ENCODE peak calls at places on chromosomes 2 and 18, in eight cellular contexts. One of them, this sample, is unnamed.
A peak's percentile ranks its signal among the peaks of the same experiment; 100 is the strongest.

GRCh38 chr2:116719841-116720240 is 1094.7 kb upstream of the DDX18 start:
- DNase-seq in RWPE1: peak; percentile 83
- DNase-seq in AG08395: no peak
- DNase-seq in activated CD8-positive, alpha-beta T cell treated with anti-CD3 and anti-CD28 coated beads, Interleukin-2, amount 10 ng/mL, durations not matched to agents 7 days and 5 days: no peak
- DNase-seq in body of pancreas: peak; percentile 12
- DNase-seq in activated naive CD4-positive, alpha-beta T cell: no peak
- DNase-seq in fibroblast of lung: peak; percentile 67
- DNase-seq in stimulated activated CD8-positive, alpha-beta memory T cell treated with anti-CD3 and anti-CD28 coated beads, Interleukin-15, amount 100 ng/mL, for 48 hours: no peak
- DNase-seq in this sample: peak; percentile 63

GRCh38 chr2:21052044-21052443 is 8.2 kb upstream of the APOB start:
- DNase-seq in RWPE1: no peak
- DNase-seq in AG08395: no peak
- DNase-seq in activated CD8-positive, alpha-beta T cell treated with anti-CD3 and anti-CD28 coated beads, Interleukin-2, amount 10 ng/mL, durations not matched to agents 7 days and 5 days: no peak
- DNase-seq in body of pancreas: no peak
- DNase-seq in activated naive CD4-positive, alpha-beta T cell: no peak
- DNase-seq in fibroblast of lung: no peak
- DNase-seq in stimulated activated CD8-positive, alpha-beta memory T cell treated with anti-CD3 and anti-CD28 coated beads, Interleukin-15, amount 100 ng/mL, for 48 hours: no peak
- DNase-seq in this sample: no peak

GRCh38 chr2:3807853-3808252 is 104.5 kb downstream of the DCDC2C start:
- DNase-seq in RWPE1: no peak
- DNase-seq in AG08395: no peak
- DNase-seq in activated CD8-positive, alpha-beta T cell treated with anti-CD3 and anti-CD28 coated beads, Interleukin-2, amount 10 ng/mL, durations not matched to agents 7 days and 5 days: no peak
- DNase-seq in body of pancreas: no peak
- DNase-seq in activated naive CD4-positive, alpha-beta T cell: no peak
- DNase-seq in fibroblast of lung: peak; percentile 11
- DNase-seq in stimulated activated CD8-positive, alpha-beta memory T cell treated with anti-CD3 and anti-CD28 coated beads, Interleukin-15, amount 100 ng/mL, for 48 hours: no peak
- DNase-seq in this sample: no peak

GRCh38 chr2:62705859-62706720 is 577 bp downstream of the EHBP1 start:
- DNase-seq in RWPE1: peak; percentile 36
- DNase-seq in AG08395: peak; percentile 66
- DNase-seq in activated CD8-positive, alpha-beta T cell treated with anti-CD3 and anti-CD28 coated beads, Interleukin-2, amount 10 ng/mL, durations not matched to agents 7 days and 5 days: peak; percentile 24
- DNase-seq in body of pancreas: peak; percentile 69
- DNase-seq in activated naive CD4-positive, alpha-beta T cell: peak; percentile 35
- DNase-seq in fibroblast of lung: peak; percentile 35
- DNase-seq in stimulated activated CD8-positive, alpha-beta memory T cell treated with anti-CD3 and anti-CD28 coated beads, Interleukin-15, amount 100 ng/mL, for 48 hours: peak; percentile 5
- DNase-seq in this sample: no peak

GRCh38 chr2:129765326-129766158 is 213.9 kb upstream of the RAB6C start:
- DNase-seq in RWPE1: no peak
- DNase-seq in AG08395: no peak
- DNase-seq in activated CD8-positive, alpha-beta T cell treated with anti-CD3 and anti-CD28 coated beads, Interleukin-2, amount 10 ng/mL, durations not matched to agents 7 days and 5 days: no peak
- DNase-seq in body of pancreas: no peak
- DNase-seq in activated naive CD4-positive, alpha-beta T cell: no peak
- DNase-seq in fibroblast of lung: no peak
- DNase-seq in stimulated activated CD8-positive, alpha-beta memory T cell treated with anti-CD3 and anti-CD28 coated beads, Interleukin-15, amount 100 ng/mL, for 48 hours: no peak
- DNase-seq in this sample: no peak

GRCh38 chr2:241191101-241191500 is 2.6 kb downstream of the ANO7 start:
- DNase-seq in RWPE1: no peak
- DNase-seq in AG08395: no peak
- DNase-seq in activated CD8-positive, alpha-beta T cell treated with anti-CD3 and anti-CD28 coated beads, Interleukin-2, amount 10 ng/mL, durations not matched to agents 7 days and 5 days: no peak
- DNase-seq in body of pancreas: no peak
- DNase-seq in activated naive CD4-positive, alpha-beta T cell: no peak
- DNase-seq in fibroblast of lung: no peak
- DNase-seq in stimulated activated CD8-positive, alpha-beta memory T cell treated with anti-CD3 and anti-CD28 coated beads, Interleukin-15, amount 100 ng/mL, for 48 hours: no peak
- DNase-seq in this sample: no peak

GRCh38 chr2:113910967-113911678 is 21.2 kb downstream of the ACTR3 start:
- DNase-seq in RWPE1: no peak
- DNase-seq in AG08395: no peak
- DNase-seq in activated CD8-positive, alpha-beta T cell treated with anti-CD3 and anti-CD28 coated beads, Interleukin-2, amount 10 ng/mL, durations not matched to agents 7 days and 5 days: no peak
- DNase-seq in body of pancreas: no peak
- DNase-seq in activated naive CD4-positive, alpha-beta T cell: no peak
- DNase-seq in fibroblast of lung: no peak
- DNase-seq in stimulated activated CD8-positive, alpha-beta memory T cell treated with anti-CD3 and anti-CD28 coated beads, Interleukin-15, amount 100 ng/mL, for 48 hours: no peak
- DNase-seq in this sample: no peak

GRCh38 chr2:120323807-120324399 is 22.0 kb upstream of the INHBB start:
- DNase-seq in RWPE1: no peak
- DNase-seq in AG08395: no peak
- DNase-seq in activated CD8-positive, alpha-beta T cell treated with anti-CD3 and anti-CD28 coated beads, Interleukin-2, amount 10 ng/mL, durations not matched to agents 7 days and 5 days: no peak
- DNase-seq in body of pancreas: no peak
- DNase-seq in activated naive CD4-positive, alpha-beta T cell: no peak
- DNase-seq in fibroblast of lung: peak; percentile 49
- DNase-seq in stimulated activated CD8-positive, alpha-beta memory T cell treated with anti-CD3 and anti-CD28 coated beads, Interleukin-15, amount 100 ng/mL, for 48 hours: no peak
- DNase-seq in this sample: no peak

GRCh38 chr2:88443353-88443938 is 9.0 kb downstream of the FOXI3 start:
- DNase-seq in RWPE1: no peak
- DNase-seq in AG08395: no peak
- DNase-seq in activated CD8-positive, alpha-beta T cell treated with anti-CD3 and anti-CD28 coated beads, Interleukin-2, amount 10 ng/mL, durations not matched to agents 7 days and 5 days: no peak
- DNase-seq in body of pancreas: no peak
- DNase-seq in activated naive CD4-positive, alpha-beta T cell: no peak
- DNase-seq in fibroblast of lung: no peak
- DNase-seq in stimulated activated CD8-positive, alpha-beta memory T cell treated with anti-CD3 and anti-CD28 coated beads, Interleukin-15, amount 100 ng/mL, for 48 hours: no peak
- DNase-seq in this sample: no peak

GRCh38 chr2:75528221-75528977 is 32.3 kb downstream of the EVA1A start:
- DNase-seq in RWPE1: no peak
- DNase-seq in AG08395: no peak
- DNase-seq in activated CD8-positive, alpha-beta T cell treated with anti-CD3 and anti-CD28 coated beads, Interleukin-2, amount 10 ng/mL, durations not matched to agents 7 days and 5 days: no peak
- DNase-seq in body of pancreas: no peak
- DNase-seq in activated naive CD4-positive, alpha-beta T cell: no peak
- DNase-seq in fibroblast of lung: no peak
- DNase-seq in stimulated activated CD8-positive, alpha-beta memory T cell treated with anti-CD3 and anti-CD28 coated beads, Interleukin-15, amount 100 ng/mL, for 48 hours: no peak
- DNase-seq in this sample: no peak

GRCh38 chr18:49858309-49859005 is 45.1 kb upstream of the ACAA2 start:
- DNase-seq in RWPE1: peak; percentile 52
- DNase-seq in AG08395: peak; percentile 82
- DNase-seq in activated CD8-positive, alpha-beta T cell treated with anti-CD3 and anti-CD28 coated beads, Interleukin-2, amount 10 ng/mL, durations not matched to agents 7 days and 5 days: peak; percentile 71
- DNase-seq in body of pancreas: peak; percentile 79
- DNase-seq in activated naive CD4-positive, alpha-beta T cell: peak; percentile 44
- DNase-seq in fibroblast of lung: peak; percentile 62
- DNase-seq in stimulated activated CD8-positive, alpha-beta memory T cell treated with anti-CD3 and anti-CD28 coated beads, Interleukin-15, amount 100 ng/mL, for 48 hours: peak; percentile 14
- DNase-seq in this sample: peak; percentile 62

GRCh38 chr18:75405341-75405740 is 22.2 kb downstream of the SMIM21 start:
- DNase-seq in RWPE1: no peak
- DNase-seq in AG08395: peak; percentile 47
- DNase-seq in activated CD8-positive, alpha-beta T cell treated with anti-CD3 and anti-CD28 coated beads, Interleukin-2, amount 10 ng/mL, durations not matched to agents 7 days and 5 days: no peak
- DNase-seq in body of pancreas: no peak
- DNase-seq in activated naive CD4-positive, alpha-beta T cell: no peak
- DNase-seq in fibroblast of lung: peak; percentile 55
- DNase-seq in stimulated activated CD8-positive, alpha-beta memory T cell treated with anti-CD3 and anti-CD28 coated beads, Interleukin-15, amount 100 ng/mL, for 48 hours: no peak
- DNase-seq in this sample: no peak

GRCh38 chr18:77110936-77111335 is 21.6 kb downstream of the MBP start:
- DNase-seq in RWPE1: no peak
- DNase-seq in AG08395: no peak
- DNase-seq in activated CD8-positive, alpha-beta T cell treated with anti-CD3 and anti-CD28 coated beads, Interleukin-2, amount 10 ng/mL, durations not matched to agents 7 days and 5 days: no peak
- DNase-seq in body of pancreas: no peak
- DNase-seq in activated naive CD4-positive, alpha-beta T cell: no peak
- DNase-seq in fibroblast of lung: no peak
- DNase-seq in stimulated activated CD8-positive, alpha-beta memory T cell treated with anti-CD3 and anti-CD28 coated beads, Interleukin-15, amount 100 ng/mL, for 48 hours: no peak
- DNase-seq in this sample: no peak

GRCh38 chr2:50769416-50769815 is 262.5 kb downstream of the NRXN1 start:
- DNase-seq in RWPE1: no peak
- DNase-seq in AG08395: no peak
- DNase-seq in activated CD8-positive, alpha-beta T cell treated with anti-CD3 and anti-CD28 coated beads, Interleukin-2, amount 10 ng/mL, durations not matched to agents 7 days and 5 days: no peak
- DNase-seq in body of pancreas: peak; percentile 49
- DNase-seq in activated naive CD4-positive, alpha-beta T cell: no peak
- DNase-seq in fibroblast of lung: no peak
- DNase-seq in stimulated activated CD8-positive, alpha-beta memory T cell treated with anti-CD3 and anti-CD28 coated beads, Interleukin-15, amount 100 ng/mL, for 48 hours: no peak
- DNase-seq in this sample: no peak

GRCh38 chr2:202035089-202035940 is 1.7 kb downstream of the FZD7 start:
- DNase-seq in RWPE1: no peak
- DNase-seq in AG08395: no peak
- DNase-seq in activated CD8-positive, alpha-beta T cell treated with anti-CD3 and anti-CD28 coated beads, Interleukin-2, amount 10 ng/mL, durations not matched to agents 7 days and 5 days: peak; percentile 26
- DNase-seq in body of pancreas: peak; percentile 36
- DNase-seq in activated naive CD4-positive, alpha-beta T cell: peak; percentile 15
- DNase-seq in fibroblast of lung: peak; percentile 83
- DNase-seq in stimulated activated CD8-positive, alpha-beta memory T cell treated with anti-CD3 and anti-CD28 coated beads, Interleukin-15, amount 100 ng/mL, for 48 hours: no peak
- DNase-seq in this sample: no peak

GRCh38 chr2:65710779-65711295 is 278.4 kb upstream of the SPRED2 start:
- DNase-seq in RWPE1: peak; percentile 34
- DNase-seq in AG08395: peak; percentile 12
- DNase-seq in activated CD8-positive, alpha-beta T cell treated with anti-CD3 and anti-CD28 coated beads, Interleukin-2, amount 10 ng/mL, durations not matched to agents 7 days and 5 days: no peak
- DNase-seq in body of pancreas: no peak
- DNase-seq in activated naive CD4-positive, alpha-beta T cell: no peak
- DNase-seq in fibroblast of lung: peak; percentile 43
- DNase-seq in stimulated activated CD8-positive, alpha-beta memory T cell treated with anti-CD3 and anti-CD28 coated beads, Interleukin-15, amount 100 ng/mL, for 48 hours: no peak
- DNase-seq in this sample: no peak

GRCh38 chr2:119136093-119136492 is 22.5 kb downstream of the C1QL2 start:
- DNase-seq in RWPE1: no peak
- DNase-seq in AG08395: no peak
- DNase-seq in activated CD8-positive, alpha-beta T cell treated with anti-CD3 and anti-CD28 coated beads, Interleukin-2, amount 10 ng/mL, durations not matched to agents 7 days and 5 days: no peak
- DNase-seq in body of pancreas: no peak
- DNase-seq in activated naive CD4-positive, alpha-beta T cell: no peak
- DNase-seq in fibroblast of lung: no peak
- DNase-seq in stimulated activated CD8-positive, alpha-beta memory T cell treated with anti-CD3 and anti-CD28 coated beads, Interleukin-15, amount 100 ng/mL, for 48 hours: no peak
- DNase-seq in this sample: no peak

GRCh38 chr18:59033361-59033760 is 106.3 kb upstream of the SEC11C start:
- DNase-seq in RWPE1: no peak
- DNase-seq in AG08395: no peak
- DNase-seq in activated CD8-positive, alpha-beta T cell treated with anti-CD3 and anti-CD28 coated beads, Interleukin-2, amount 10 ng/mL, durations not matched to agents 7 days and 5 days: no peak
- DNase-seq in body of pancreas: no peak
- DNase-seq in activated naive CD4-positive, alpha-beta T cell: no peak
- DNase-seq in fibroblast of lung: no peak
- DNase-seq in stimulated activated CD8-positive, alpha-beta memory T cell treated with anti-CD3 and anti-CD28 coated beads, Interleukin-15, amount 100 ng/mL, for 48 hours: no peak
- DNase-seq in this sample: no peak

GRCh38 chr2:198657520-198658121 is 800.1 kb downstream of the SATB2 start:
- DNase-seq in RWPE1: peak; percentile 12
- DNase-seq in AG08395: no peak
- DNase-seq in activated CD8-positive, alpha-beta T cell treated with anti-CD3 and anti-CD28 coated beads, Interleukin-2, amount 10 ng/mL, durations not matched to agents 7 days and 5 days: no peak
- DNase-seq in body of pancreas: peak; percentile 11
- DNase-seq in activated naive CD4-positive, alpha-beta T cell: no peak
- DNase-seq in fibroblast of lung: peak; percentile 41
- DNase-seq in stimulated activated CD8-positive, alpha-beta memory T cell treated with anti-CD3 and anti-CD28 coated beads, Interleukin-15, amount 100 ng/mL, for 48 hours: no peak
- DNase-seq in this sample: peak; percentile 13

GRCh38 chr2:112821142-112821541 is 15.4 kb downstream of the IL1B start:
- DNase-seq in RWPE1: no peak
- DNase-seq in AG08395: no peak
- DNase-seq in activated CD8-positive, alpha-beta T cell treated with anti-CD3 and anti-CD28 coated beads, Interleukin-2, amount 10 ng/mL, durations not matched to agents 7 days and 5 days: peak; percentile 63
- DNase-seq in body of pancreas: no peak
- DNase-seq in activated naive CD4-positive, alpha-beta T cell: no peak
- DNase-seq in fibroblast of lung: peak; percentile 15
- DNase-seq in stimulated activated CD8-positive, alpha-beta memory T cell treated with anti-CD3 and anti-CD28 coated beads, Interleukin-15, amount 100 ng/mL, for 48 hours: peak; percentile 65
- DNase-seq in this sample: no peak

GRCh38 chr2:64748147-64748546 is 94.4 kb upstream of the SERTAD2 start:
- DNase-seq in RWPE1: no peak
- DNase-seq in AG08395: no peak
- DNase-seq in activated CD8-positive, alpha-beta T cell treated with anti-CD3 and anti-CD28 coated beads, Interleukin-2, amount 10 ng/mL, durations not matched to agents 7 days and 5 days: no peak
- DNase-seq in body of pancreas: no peak
- DNase-seq in activated naive CD4-positive, alpha-beta T cell: no peak
- DNase-seq in fibroblast of lung: no peak
- DNase-seq in stimulated activated CD8-positive, alpha-beta memory T cell treated with anti-CD3 and anti-CD28 coated beads, Interleukin-15, amount 100 ng/mL, for 48 hours: no peak
- DNase-seq in this sample: no peak

GRCh38 chr2:954687-955000 is 4.0 kb downstream of the SNTG2 start:
- DNase-seq in RWPE1: no peak
- DNase-seq in AG08395: no peak
- DNase-seq in activated CD8-positive, alpha-beta T cell treated with anti-CD3 and anti-CD28 coated beads, Interleukin-2, amount 10 ng/mL, durations not matched to agents 7 days and 5 days: no peak
- DNase-seq in body of pancreas: no peak
- DNase-seq in activated naive CD4-positive, alpha-beta T cell: no peak
- DNase-seq in fibroblast of lung: no peak
- DNase-seq in stimulated activated CD8-positive, alpha-beta memory T cell treated with anti-CD3 and anti-CD28 coated beads, Interleukin-15, amount 100 ng/mL, for 48 hours: no peak
- DNase-seq in this sample: no peak

This sample was measured in astrocyte of the cerebellum.